ENCODE peak calls at places on chromosomes 12 and 14, in seven cellular contexts. A, O, T, H, B, Y and P are unnamed samples.

GRCh38 chr14:90398315-90398811 is 1.5 kb downstream of the CALM1 start:
- DNase-seq in A (no peak), B (peak), Y (peak), O (peak), T (peak), H (no peak), P (peak)

GRCh38 chr14:103184046-103184445 is 60.8 kb downstream of the TNFAIP2 start:
- DNase-seq in T (no peak), A (no peak), H (no peak), Y (no peak), B (no peak), O (no peak), P (no peak)

GRCh38 chr14:97956944-97957343 is 1159.8 kb downstream of the VRK1 start:
- DNase-seq in B (no peak), T (no peak), O (no peak), A (no peak), Y (peak), H (no peak), P (no peak)

GRCh38 chr14:96052541-96053105 is 13.5 kb downstream of the C14orf132 start:
- DNase-seq in T (peak), H (peak), B (no peak), Y (no peak), O (peak), A (no peak), P (no peak)

GRCh38 chr12:113948151-113948914 is 17.8 kb downstream of the RBM19 start:
- DNase-seq in O (no peak), H (no peak), A (no peak), B (no peak), T (no peak), Y (no peak), P (no peak)

GRCh38 chr14:89849931-89850330 is 104.6 kb downstream of the EFCAB11 start:
- DNase-seq in H (peak), T (no peak), O (no peak), B (no peak), Y (peak), A (no peak), P (no peak)

GRCh38 chr12:126761420-126761819 is 1505.5 kb upstream of the TMEM132C start:
- DNase-seq in A (no peak), Y (no peak), O (no peak), B (no peak), T (no peak), H (no peak), P (no peak)

GRCh38 chr14:99730876-99731351 is 46.8 kb downstream of the CYP46A1 start:
- DNase-seq in O (no peak), H (no peak), Y (no peak), T (no peak), A (no peak), B (no peak), P (no peak)

GRCh38 chr12:106276032-106276728 is 26.4 kb upstream of the TCP11L2 start:
- DNase-seq in T (no peak), A (no peak), B (no peak), H (no peak), O (no peak), Y (no peak), P (no peak)

GRCh38 chr12:121817648-121818043 is 13.8 kb downstream of the SETD1B start:
- DNase-seq in A (no peak), Y (no peak), T (no peak), B (no peak), O (no peak), H (no peak), P (no peak)

GRCh38 chr12:132406498-132407461 is 77.4 kb upstream of the GALNT9 start:
- DNase-seq in B (no peak), Y (no peak), O (no peak), A (no peak), T (no peak), H (no peak), P (no peak)

GRCh38 chr12:26287666-26288408 is 92.5 kb downstream of the SSPN start:
- DNase-seq in A (no peak), H (no peak), T (no peak), B (no peak), Y (no peak), O (no peak), P (no peak)

GRCh38 chr14:51651388-51652167 is at the start of gene FRMD6:
- DNase-seq in B (peak), Y (peak), O (peak), A (peak), H (peak), T (peak), P (peak)

GRCh38 chr12:32083489-32083888 is 23.2 kb upstream of the BICD1 start:
- DNase-seq in Y (no peak), B (no peak), T (no peak), O (peak), A (no peak), H (peak), P (no peak)

GRCh38 chr12:77249892-77250291 is 184.5 kb upstream of the E2F7 start:
- DNase-seq in H (no peak), Y (no peak), O (no peak), T (no peak), B (no peak), A (no peak), P (no peak)

GRCh38 chr12:77253321-77253720 is 188.0 kb upstream of the E2F7 start:
- DNase-seq in O (no peak), H (no peak), T (no peak), A (no peak), B (no peak), Y (no peak), P (no peak)

GRCh38 chr12:77256924-77257323 is 191.6 kb upstream of the E2F7 start:
- DNase-seq in H (no peak), A (no peak), O (no peak), B (no peak), T (no peak), Y (no peak), P (no peak)

GRCh38 chr12:77247542-77247941 is 182.2 kb upstream of the E2F7 start:
- DNase-seq in T (no peak), B (no peak), H (no peak), A (no peak), Y (no peak), O (no peak), P (no peak)

GRCh38 chr12:77251799-77252198 is 186.4 kb upstream of the E2F7 start:
- DNase-seq in O (no peak), B (no peak), A (no peak), H (no peak), Y (no peak), T (no peak), P (no peak)
- H3K4ac ChIP-seq in O (no peak), B (no peak), A (no peak), H (no peak), Y (no peak), T (no peak), P (no peak)

DNA sequence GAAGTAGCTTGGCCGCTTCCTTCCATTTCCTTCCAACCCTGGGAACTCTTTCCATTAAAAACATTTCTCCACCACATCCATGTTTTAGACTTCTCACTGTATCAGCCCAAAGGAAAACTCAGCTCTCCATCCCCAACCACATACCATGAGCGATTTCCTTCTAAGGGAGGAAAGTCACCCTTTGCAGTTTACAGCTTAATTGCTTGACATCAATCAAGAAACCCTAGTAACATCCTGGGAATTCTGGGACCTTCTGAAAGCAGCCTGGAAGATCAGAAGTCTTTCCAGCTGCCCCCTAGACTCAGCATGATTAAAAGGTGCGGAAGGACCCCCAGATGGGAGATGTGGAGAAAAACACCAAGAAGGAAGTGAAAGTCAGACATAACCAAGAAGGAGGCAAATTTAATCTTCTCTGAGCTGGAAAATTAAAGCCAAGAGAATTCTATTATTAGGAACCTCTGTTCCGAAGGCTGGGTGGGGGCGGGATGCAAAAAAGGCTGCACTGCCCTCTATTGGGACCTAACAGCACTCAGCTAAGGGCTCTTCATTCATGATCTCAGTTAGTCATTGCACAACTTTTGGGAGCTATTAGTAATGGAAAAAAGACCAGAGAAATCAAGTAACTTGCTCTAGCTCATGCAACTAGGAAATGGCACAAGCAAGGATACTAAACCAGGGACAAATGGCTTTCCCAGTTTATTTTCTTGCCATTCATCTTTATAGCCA is 73.2 kb upstream of the PLXNC1 start:
- DNase-seq in A (peak), B (peak), O (peak), T (no peak), Y (peak), H (peak), P (peak)
- H3K9ac ChIP-seq in A (no peak), B (no peak), O (peak), T (no peak), Y (no peak), H (peak), P (peak)

DNA sequence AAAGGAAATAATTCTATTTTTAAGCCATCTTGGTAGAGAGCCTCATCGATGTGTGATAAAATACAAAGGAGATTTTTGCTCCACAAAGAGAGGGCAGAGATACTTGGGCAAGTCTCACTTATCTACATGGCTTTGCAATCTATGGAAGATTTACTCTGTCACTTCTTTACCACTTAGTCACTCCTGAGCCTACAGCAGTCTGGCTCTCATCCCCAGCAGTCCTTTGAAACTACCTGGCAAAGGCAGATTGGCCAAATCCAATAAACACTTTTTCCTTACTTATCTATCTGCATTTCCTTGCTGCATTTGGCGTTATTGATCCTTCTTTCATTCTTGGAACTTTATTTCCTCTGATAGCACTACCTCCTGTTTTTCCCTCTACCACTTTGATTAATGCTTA is 170.0 kb downstream of the TRHDE start:
- DNase-seq in Y (no peak), O (no peak), T (no peak), B (no peak), H (peak), A (no peak), P (peak)
- H3K4ac ChIP-seq in Y (no peak), O (no peak), T (no peak), B (no peak), H (no peak), A (no peak), P (no peak)

DNA sequence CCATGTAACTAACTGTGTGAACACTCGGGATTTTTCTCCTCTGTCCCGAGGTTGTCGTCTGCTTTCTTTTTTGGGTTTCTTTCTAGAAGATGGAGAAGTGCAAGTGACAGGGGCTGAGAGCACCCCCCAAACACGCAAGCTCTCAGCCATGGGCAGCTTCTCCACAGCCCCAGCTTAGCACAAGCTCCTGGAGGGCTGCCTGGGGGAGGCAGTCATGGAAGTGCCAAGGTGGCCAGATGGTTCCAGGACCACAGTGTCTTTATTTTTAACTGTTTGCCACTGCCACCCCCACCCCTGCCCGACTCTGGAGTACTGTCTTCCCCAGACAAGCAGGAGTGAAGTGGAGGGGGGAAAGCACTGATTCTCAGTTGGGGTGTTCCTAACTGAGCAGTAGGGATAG is 58.2 kb downstream of the ST8SIA1 start:
- DNase-seq in A (no peak), O (no peak), T (no peak), Y (no peak), H (no peak), B (no peak), P (no peak)
- H3K9ac ChIP-seq in A (no peak), O (peak), T (no peak), Y (no peak), H (peak), B (no peak), P (no peak)